ENCODE peak calls at places on chromosomes 5 and 9, in ten cellular contexts. One of them, this sample, is unnamed.
A peak's percentile ranks its signal among the peaks of the same experiment; 100 is the strongest.

GRCh38 chr5:123047706-123048105 is 11.2 kb upstream of the PPIC start:
- DNase-seq in dorsolateral prefrontal cortex: no peak
- DNase-seq in adrenal gland: no peak
- DNase-seq in neural progenitor cell: no peak
- DNase-seq in HepG2: no peak
- DNase-seq in breast epithelium: no peak
- DNase-seq in transverse colon: no peak
- DNase-seq in PC-3: no peak
- DNase-seq in heart right ventricle: no peak
- DNase-seq in mammary epithelial cell: no peak
- DNase-seq in this sample: no peak

GRCh38 chr9:24801344-24801743 is 255.6 kb upstream of the IZUMO3 start:
- DNase-seq in dorsolateral prefrontal cortex: no peak
- DNase-seq in adrenal gland: no peak
- DNase-seq in neural progenitor cell: no peak
- DNase-seq in HepG2: no peak
- DNase-seq in breast epithelium: no peak
- DNase-seq in transverse colon: no peak
- DNase-seq in PC-3: peak; percentile 64
- DNase-seq in heart right ventricle: no peak
- DNase-seq in mammary epithelial cell: peak; percentile 46
- DNase-seq in this sample: no peak

GRCh38 chr5:2393556-2393955 is 357.9 kb downstream of the IRX2 start:
- DNase-seq in dorsolateral prefrontal cortex: no peak
- DNase-seq in adrenal gland: no peak
- DNase-seq in neural progenitor cell: no peak
- DNase-seq in HepG2: no peak
- DNase-seq in breast epithelium: no peak
- DNase-seq in transverse colon: no peak
- DNase-seq in PC-3: no peak
- DNase-seq in heart right ventricle: no peak
- DNase-seq in mammary epithelial cell: no peak
- DNase-seq in this sample: no peak

GRCh38 chr9:104412238-104412637 is 91.8 kb upstream of the OR13F1 start:
- DNase-seq in dorsolateral prefrontal cortex: no peak
- DNase-seq in adrenal gland: no peak
- DNase-seq in neural progenitor cell: peak; percentile 39
- DNase-seq in HepG2: no peak
- DNase-seq in breast epithelium: no peak
- DNase-seq in transverse colon: no peak
- DNase-seq in PC-3: peak; percentile 20
- DNase-seq in heart right ventricle: no peak
- DNase-seq in mammary epithelial cell: peak; percentile 6
- DNase-seq in this sample: no peak

GRCh38 chr5:169753795-169754194 is 116.7 kb downstream of the DOCK2 start:
- DNase-seq in dorsolateral prefrontal cortex: no peak
- DNase-seq in adrenal gland: no peak
- DNase-seq in neural progenitor cell: no peak
- DNase-seq in HepG2: no peak
- DNase-seq in breast epithelium: peak; percentile 35
- DNase-seq in transverse colon: no peak
- DNase-seq in PC-3: no peak
- DNase-seq in heart right ventricle: no peak
- DNase-seq in mammary epithelial cell: peak; percentile 56
- DNase-seq in this sample: no peak

GRCh38 chr5:124133406-124133805 is 613.0 kb downstream of the ZNF608 start:
- DNase-seq in dorsolateral prefrontal cortex: no peak
- DNase-seq in adrenal gland: no peak
- DNase-seq in neural progenitor cell: no peak
- DNase-seq in HepG2: no peak
- DNase-seq in breast epithelium: no peak
- DNase-seq in transverse colon: no peak
- DNase-seq in PC-3: no peak
- DNase-seq in heart right ventricle: no peak
- DNase-seq in mammary epithelial cell: no peak
- DNase-seq in this sample: no peak

GRCh38 chr9:132447346-132447745 is 37.3 kb downstream of the CFAP77 start:
- DNase-seq in dorsolateral prefrontal cortex: no peak
- DNase-seq in adrenal gland: no peak
- DNase-seq in neural progenitor cell: peak; percentile 78
- DNase-seq in HepG2: peak; percentile 21
- DNase-seq in breast epithelium: no peak
- DNase-seq in transverse colon: no peak
- DNase-seq in PC-3: no peak
- DNase-seq in heart right ventricle: no peak
- DNase-seq in mammary epithelial cell: no peak
- DNase-seq in this sample: no peak

GRCh38 chr9:34654317-34655083 is 2.5 kb downstream of the IL11RA start:
- DNase-seq in dorsolateral prefrontal cortex: peak; percentile 78
- DNase-seq in adrenal gland: no peak
- DNase-seq in neural progenitor cell: no peak
- DNase-seq in HepG2: no peak
- DNase-seq in breast epithelium: peak; percentile 68
- DNase-seq in transverse colon: peak; percentile 51
- DNase-seq in PC-3: no peak
- DNase-seq in heart right ventricle: peak; percentile 85
- DNase-seq in mammary epithelial cell: no peak
- DNase-seq in this sample: peak; percentile 94

GRCh38 chr5:74015716-74016115 is 389.7 kb downstream of the ARHGEF28 start:
- DNase-seq in dorsolateral prefrontal cortex: no peak
- DNase-seq in adrenal gland: no peak
- DNase-seq in neural progenitor cell: no peak
- DNase-seq in HepG2: no peak
- DNase-seq in breast epithelium: no peak
- DNase-seq in transverse colon: no peak
- DNase-seq in PC-3: no peak
- DNase-seq in heart right ventricle: no peak
- DNase-seq in mammary epithelial cell: no peak
- DNase-seq in this sample: no peak

GRCh38 chr9:104568868-104569267 is at the start of gene OR13C8:
- DNase-seq in dorsolateral prefrontal cortex: no peak
- DNase-seq in adrenal gland: no peak
- DNase-seq in neural progenitor cell: no peak
- DNase-seq in HepG2: no peak
- DNase-seq in breast epithelium: no peak
- DNase-seq in transverse colon: no peak
- DNase-seq in PC-3: no peak
- DNase-seq in heart right ventricle: no peak
- DNase-seq in mammary epithelial cell: no peak
- DNase-seq in this sample: no peak

DNA sequence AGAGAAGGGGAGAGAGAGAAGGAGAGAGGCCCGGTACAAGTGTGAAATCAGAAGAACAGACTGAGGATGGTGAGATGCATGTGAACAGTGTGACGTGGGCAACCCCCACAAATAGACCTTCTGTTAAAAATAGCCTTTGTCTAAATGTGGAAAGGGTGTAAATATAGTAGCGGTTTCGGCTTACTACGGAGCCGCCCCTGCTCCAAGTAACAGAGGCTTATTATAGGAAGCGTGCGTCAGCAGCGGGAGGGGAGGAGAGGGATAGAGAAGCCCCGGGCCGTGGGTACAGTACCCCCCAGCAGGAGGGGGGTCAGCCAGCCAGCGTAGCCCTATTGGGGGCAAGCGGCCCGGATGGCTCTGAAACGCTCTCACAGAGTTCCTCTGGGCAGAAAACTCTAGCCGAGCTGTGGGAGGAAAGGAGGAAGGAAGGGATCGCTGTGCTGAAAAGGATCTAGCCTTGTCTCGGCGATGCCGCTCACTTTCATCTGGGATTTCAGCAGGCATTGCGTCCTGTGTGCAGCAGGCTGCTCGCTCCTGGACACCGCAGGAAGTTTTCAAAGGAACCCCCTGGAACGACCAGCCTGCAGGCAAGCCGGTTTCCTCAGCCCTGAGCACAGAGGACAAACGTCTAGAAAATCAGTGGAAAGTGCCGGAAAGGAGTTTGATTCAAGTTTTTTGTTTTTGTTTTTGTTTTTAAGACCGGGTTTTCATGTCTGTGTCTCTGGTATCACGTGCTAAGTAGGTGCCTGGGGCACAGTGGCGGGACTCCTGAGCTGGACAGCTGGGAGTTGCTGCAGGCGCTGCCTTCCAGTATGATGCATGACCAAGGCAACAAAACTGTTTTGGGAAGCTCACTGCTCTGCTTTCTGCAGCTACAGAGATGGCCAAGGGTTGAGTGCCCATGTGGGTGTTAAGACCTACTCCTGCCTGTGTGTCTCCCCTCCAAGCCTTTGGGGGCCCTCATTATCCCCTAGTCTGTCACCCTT is 146.6 kb downstream of the SEC61B start:
- DNase-seq in dorsolateral prefrontal cortex: peak; percentile 49
- DNase-seq in adrenal gland: peak; percentile 60
- DNase-seq in neural progenitor cell: peak; percentile 53
- DNase-seq in HepG2: no peak
- DNase-seq in breast epithelium: no peak
- DNase-seq in transverse colon: peak; percentile 10
- DNase-seq in PC-3: peak; percentile 40
- DNase-seq in heart right ventricle: peak; percentile 80
- DNase-seq in mammary epithelial cell: peak; percentile 19
- DNase-seq in this sample: peak; percentile 84
- TF ChIP-seq CTCF in dorsolateral prefrontal cortex: no peak
- TF ChIP-seq CTCF in adrenal gland: no peak
- TF ChIP-seq CTCF in neural progenitor cell: no peak
- TF ChIP-seq CTCF in HepG2: no peak
- TF ChIP-seq CTCF in breast epithelium: no peak
- TF ChIP-seq CTCF in transverse colon: no peak
- TF ChIP-seq CTCF in PC-3: no peak
- TF ChIP-seq CTCF in heart right ventricle: no peak
- TF ChIP-seq CTCF in mammary epithelial cell: no peak
- TF ChIP-seq CTCF in this sample: no peak

DNA sequence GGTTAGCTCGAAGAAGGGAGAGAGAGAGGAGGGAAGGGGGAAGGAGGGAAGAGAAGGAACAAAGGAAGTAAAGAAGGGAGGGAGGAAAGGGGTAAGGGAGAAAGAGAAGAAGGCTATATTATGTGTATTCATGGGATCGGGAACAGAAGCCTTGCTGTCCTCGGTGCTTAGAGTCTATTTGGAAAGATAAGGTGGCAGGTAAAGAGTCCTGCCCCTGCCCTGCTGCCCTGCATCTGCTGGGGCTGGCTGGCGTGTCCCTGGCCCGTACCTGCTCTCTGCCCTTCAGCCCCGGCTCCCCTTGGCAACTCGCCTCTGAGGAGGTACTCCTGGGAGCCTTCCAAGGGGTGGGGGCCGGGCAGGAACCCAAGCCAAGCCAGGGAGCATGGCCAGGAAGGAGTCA is 36.8 kb downstream of the PCDH1 start:
- DNase-seq in dorsolateral prefrontal cortex: no peak
- DNase-seq in adrenal gland: no peak
- DNase-seq in neural progenitor cell: no peak
- DNase-seq in HepG2: no peak
- DNase-seq in breast epithelium: no peak
- DNase-seq in transverse colon: peak; percentile 90
- DNase-seq in PC-3: no peak
- DNase-seq in heart right ventricle: no peak
- DNase-seq in mammary epithelial cell: no peak
- DNase-seq in this sample: no peak
- H3K27ac ChIP-seq in dorsolateral prefrontal cortex: no peak overlapping the region
- H3K27ac ChIP-seq in adrenal gland: no peak overlapping the region
- H3K27ac ChIP-seq in neural progenitor cell: no peak overlapping the region
- H3K27ac ChIP-seq in HepG2: no peak overlapping the region
- H3K27ac ChIP-seq in breast epithelium: peak overlapping the region; percentile 86
- H3K27ac ChIP-seq in transverse colon: peak overlapping the region; percentile 87
- H3K27ac ChIP-seq in PC-3: no peak overlapping the region
- H3K27ac ChIP-seq in heart right ventricle: peak overlapping the region; percentile 65
- H3K27ac ChIP-seq in mammary epithelial cell: no peak overlapping the region
- H3K27ac ChIP-seq in this sample: peak overlapping the region; percentile 66

DNA sequence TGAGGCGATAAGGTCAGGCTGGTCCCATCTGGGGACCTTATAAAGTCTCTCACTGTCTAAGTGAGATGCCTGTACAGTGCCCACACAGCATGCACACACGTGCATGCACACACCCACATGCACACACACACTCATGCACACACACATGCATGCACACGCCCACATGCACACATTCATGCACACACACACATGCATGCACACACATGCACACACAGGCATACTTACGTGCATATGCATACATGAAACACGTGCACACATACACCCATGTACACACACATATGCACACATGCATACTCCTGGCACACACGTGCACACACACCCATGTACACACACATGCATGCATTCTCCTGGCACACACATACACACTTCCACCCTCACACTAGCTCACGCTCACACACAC is 12.2 kb downstream of the COL23A1 start:
- DNase-seq in dorsolateral prefrontal cortex: no peak
- DNase-seq in adrenal gland: no peak
- DNase-seq in neural progenitor cell: no peak
- DNase-seq in HepG2: no peak
- DNase-seq in breast epithelium: no peak
- DNase-seq in transverse colon: no peak
- DNase-seq in PC-3: no peak
- DNase-seq in heart right ventricle: no peak
- DNase-seq in mammary epithelial cell: no peak
- DNase-seq in this sample: no peak
- H3K27me3 ChIP-seq in dorsolateral prefrontal cortex: peaks cover 2% of the 10 kb centered on the region
- H3K27me3 ChIP-seq in adrenal gland: peaks cover 17% of the 10 kb centered on the region
- H3K27me3 ChIP-seq in neural progenitor cell: peaks cover 63% of the 10 kb centered on the region
- H3K27me3 ChIP-seq in HepG2: peaks cover 33% of the 10 kb centered on the region
- H3K27me3 ChIP-seq in breast epithelium: peaks cover 28% of the 10 kb centered on the region
- H3K27me3 ChIP-seq in transverse colon: peaks cover 27% of the 10 kb centered on the region
- H3K27me3 ChIP-seq in PC-3: peaks cover 20% of the 10 kb centered on the region
- H3K27me3 ChIP-seq in heart right ventricle: peaks cover 34% of the 10 kb centered on the region
- H3K27me3 ChIP-seq in mammary epithelial cell: no peaks in the 10 kb centered on the region
- H3K27me3 ChIP-seq in this sample: peaks cover 50% of the 10 kb centered on the region

DNA sequence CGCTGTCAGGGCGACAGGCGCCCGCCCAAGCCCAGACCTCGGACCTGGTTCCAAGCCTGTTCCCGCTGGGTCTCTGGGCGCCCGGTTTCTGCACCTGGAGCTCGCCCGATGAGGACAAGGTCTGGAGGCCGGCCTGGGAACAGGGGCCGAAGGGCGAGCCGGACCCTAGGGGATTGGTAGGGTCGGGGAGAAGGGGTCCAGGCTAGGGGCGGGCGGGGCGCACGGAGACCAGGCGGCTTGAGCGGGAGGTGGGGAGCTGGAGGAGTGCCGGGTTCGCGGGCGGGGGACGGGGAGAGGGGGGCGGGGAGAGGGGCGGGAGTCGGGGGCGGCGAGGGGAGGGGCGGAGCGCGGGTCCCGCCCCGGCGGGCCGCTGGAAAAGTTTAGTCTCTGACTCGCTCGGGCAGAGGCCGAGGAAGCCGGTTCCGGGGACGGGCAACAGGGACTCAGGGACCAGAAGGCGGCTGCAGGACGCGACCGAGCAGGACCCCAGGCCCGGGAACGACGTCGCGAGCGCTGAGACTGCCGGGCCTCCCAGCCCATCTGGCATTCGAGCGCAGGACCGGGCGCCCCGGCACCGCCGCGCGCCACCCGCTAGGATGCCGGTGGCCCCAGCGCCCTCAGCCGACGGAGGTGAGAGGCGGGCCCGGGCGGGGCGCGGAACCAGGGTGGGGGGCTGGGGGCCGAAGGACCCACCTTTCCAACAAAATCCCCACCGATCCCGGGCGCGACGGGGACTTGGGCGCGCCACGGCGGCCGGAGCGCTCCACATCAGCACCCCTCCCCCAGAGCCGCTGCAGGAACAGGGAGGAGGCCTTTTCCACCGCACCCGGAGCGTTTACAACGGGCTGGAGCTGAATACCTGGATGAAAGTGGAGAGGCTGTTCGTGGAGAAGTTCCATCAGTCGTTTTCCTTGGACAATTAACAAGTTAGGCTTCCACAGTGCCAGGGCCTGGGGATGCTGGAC is at the start of gene S1PR3:
- DNase-seq in dorsolateral prefrontal cortex: no peak
- DNase-seq in adrenal gland: peak; percentile 79
- DNase-seq in neural progenitor cell: peak; percentile 89
- DNase-seq in HepG2: no peak
- DNase-seq in breast epithelium: no peak
- DNase-seq in transverse colon: peak; percentile 31
- DNase-seq in PC-3: peak; percentile 36
- DNase-seq in heart right ventricle: peak; percentile 71
- DNase-seq in mammary epithelial cell: peak; percentile 51
- DNase-seq in this sample: peak; percentile 86
- TF ChIP-seq CTCF in dorsolateral prefrontal cortex: no peak
- TF ChIP-seq CTCF in adrenal gland: no peak
- TF ChIP-seq CTCF in neural progenitor cell: peak; percentile 34
- TF ChIP-seq CTCF in HepG2: no peak
- TF ChIP-seq CTCF in breast epithelium: no peak
- TF ChIP-seq CTCF in transverse colon: peak; percentile 8
- TF ChIP-seq CTCF in PC-3: peak; percentile 10
- TF ChIP-seq CTCF in heart right ventricle: peak; percentile 37
- TF ChIP-seq CTCF in mammary epithelial cell: peak; percentile 30
- TF ChIP-seq CTCF in this sample: no peak